ENCODE peak calls at places on chromosomes 12 and 14, in seven cellular contexts. I, F, B, S, H, L and R are unnamed samples.

GRCh38 chr12:56348776-56349175 is 10.1 kb downstream of the IL23A start:
- DNase-seq in I (no peak), F (no peak), B (no peak), S (no peak), H (no peak), L (no peak), R (no peak)

GRCh38 chr12:107929436-107929835 is 154.9 kb downstream of the ASCL4 start:
- DNase-seq in I (peak), F (no peak), B (no peak), S (no peak), H (peak), L (peak), R (peak)

GRCh38 chr14:104140213-104140462 is 1.8 kb downstream of the KIF26A start:
- DNase-seq in I (no peak), F (peak), B (no peak), S (peak), H (no peak), L (no peak), R (no peak)

GRCh38 chr14:91654836-91655235 is 77.0 kb downstream of the CATSPERB start:
- DNase-seq in I (no peak), F (no peak), B (no peak), S (no peak), H (no peak), L (no peak), R (no peak)

GRCh38 chr12:90237841-90238240 is 529.2 kb upstream of the ATP2B1 start:
- DNase-seq in I (no peak), F (no peak), B (no peak), S (no peak), H (no peak), L (no peak), R (no peak)

GRCh38 chr12:116068371-116068770 is 209.1 kb downstream of the MED13L start:
- DNase-seq in I (no peak), F (no peak), B (no peak), S (no peak), H (no peak), L (no peak), R (no peak)

GRCh38 chr12:83573676-83574075 is 887.0 kb downstream of the TMTC2 start:
- DNase-seq in I (peak), F (no peak), B (no peak), S (peak), H (peak), L (peak), R (no peak)

GRCh38 chr14:34170891-34171290 is 220.0 kb upstream of the EGLN3 start:
- DNase-seq in I (no peak), F (no peak), B (no peak), S (no peak), H (no peak), L (no peak), R (no peak)

GRCh38 chr14:22557846-22558220 is 31.2 kb downstream of the DAD1 start:
- DNase-seq in I (no peak), F (no peak), B (no peak), S (no peak), H (no peak), L (no peak), R (no peak)

GRCh38 chr12:1355396-1355795 is 239.0 kb downstream of the FBXL14 start:
- DNase-seq in I (no peak), F (no peak), B (no peak), S (no peak), H (no peak), L (no peak), R (no peak)

GRCh38 chr12:2679068-2679815 is 115.5 kb upstream of the FKBP4 start:
- DNase-seq in I (no peak), F (no peak), B (no peak), S (no peak), H (no peak), L (no peak), R (no peak)

GRCh38 chr12:79155703-79156102 is 291.1 kb downstream of the SYT1 start:
- DNase-seq in I (no peak), F (no peak), B (no peak), S (no peak), H (no peak), L (peak), R (no peak)

GRCh38 chr12:93722757-93723567 is 45.8 kb downstream of the CRADD start:
- DNase-seq in I (no peak), F (no peak), B (no peak), S (peak), H (no peak), L (no peak), R (no peak)

GRCh38 chr12:102740157-102741032 is 176.6 kb downstream of the PAH start:
- DNase-seq in I (peak), F (no peak), B (no peak), S (no peak), H (peak), L (peak), R (peak)

GRCh38 chr14:54086780-54087179 is 130.2 kb upstream of the BMP4 start:
- DNase-seq in I (no peak), F (no peak), B (no peak), S (no peak), H (no peak), L (no peak), R (no peak)

DNA sequence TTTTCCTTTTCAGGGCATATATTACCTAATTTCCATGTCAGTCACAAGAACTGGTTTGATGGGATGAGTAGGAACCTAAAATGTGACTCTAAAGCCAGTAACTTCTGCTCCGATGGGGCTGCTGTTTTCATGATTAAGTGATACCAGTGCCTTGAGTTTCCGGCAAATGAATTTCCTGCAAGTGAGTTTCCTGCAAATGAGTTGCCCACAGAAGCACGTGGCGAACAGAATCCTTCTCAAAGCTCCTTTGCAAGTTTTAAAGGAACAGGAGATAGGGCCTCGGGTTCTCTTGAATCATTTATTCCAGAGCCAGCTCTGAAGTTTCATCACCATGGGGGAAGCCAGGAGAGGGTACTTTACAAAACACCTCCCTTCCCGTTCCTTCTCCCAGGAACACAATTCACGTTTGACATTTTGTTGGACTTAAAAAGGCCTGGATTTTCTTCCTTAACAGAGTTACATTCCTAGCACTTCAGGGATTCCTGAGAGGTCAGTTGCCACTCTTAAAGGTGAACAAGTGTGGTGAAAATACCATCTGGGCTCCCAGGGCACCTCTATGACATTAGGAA is 2.2 kb upstream of the PPTC7 start:
- DNase-seq in I (no peak), F (peak), B (peak), S (peak), H (peak), L (peak), R (no peak)
- H3K27ac ChIP-seq in I (no peak), F (peak), B (peak), S (peak), H (no peak), L (peak), R (no peak)

GRCh38 chr12:123057505-123058265 is 77.2 kb downstream of the ARL6IP4 start:
- DNase-seq in I (no peak), F (peak), B (peak), S (no peak), H (no peak), L (no peak), R (no peak)

GRCh38 chr12:123056709-123057108 is 76.2 kb downstream of the ARL6IP4 start:
- DNase-seq in I (no peak), F (no peak), B (no peak), S (no peak), H (no peak), L (no peak), R (no peak)

GRCh38 chr12:123059501-123059900 is 79.0 kb downstream of the ARL6IP4 start:
- DNase-seq in I (no peak), F (no peak), B (no peak), S (no peak), H (no peak), L (no peak), R (no peak)

GRCh38 chr12:123058471-123058870 is 78.0 kb downstream of the ARL6IP4 start:
- DNase-seq in I (no peak), F (peak), B (peak), S (no peak), H (no peak), L (no peak), R (no peak)

DNA sequence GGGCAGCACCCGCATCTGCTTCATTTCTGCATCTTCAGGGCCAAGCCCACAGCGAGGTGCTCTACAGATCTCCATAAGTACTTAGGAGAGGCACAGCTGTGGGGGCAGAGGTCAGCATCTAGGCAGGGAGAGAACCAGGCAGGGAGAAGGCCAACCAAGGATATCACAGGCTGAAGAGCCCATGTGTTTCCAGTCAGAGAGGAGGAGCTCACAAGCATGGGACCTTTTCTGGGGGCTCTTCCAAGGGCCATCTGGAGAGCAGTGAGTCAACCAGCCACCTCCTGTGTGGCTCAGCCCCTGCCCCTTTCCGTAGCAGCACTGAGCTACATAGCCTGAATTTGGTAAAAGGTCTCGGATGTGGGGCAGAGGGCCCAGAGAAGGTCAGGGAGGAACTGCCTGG is 78.5 kb downstream of the ARL6IP4 start:
- DNase-seq in I (no peak), F (no peak), B (no peak), S (no peak), H (no peak), L (no peak), R (no peak)
- H3K27ac ChIP-seq in I (no peak), F (peak), B (peak), S (no peak), H (no peak), L (peak), R (no peak)

DNA sequence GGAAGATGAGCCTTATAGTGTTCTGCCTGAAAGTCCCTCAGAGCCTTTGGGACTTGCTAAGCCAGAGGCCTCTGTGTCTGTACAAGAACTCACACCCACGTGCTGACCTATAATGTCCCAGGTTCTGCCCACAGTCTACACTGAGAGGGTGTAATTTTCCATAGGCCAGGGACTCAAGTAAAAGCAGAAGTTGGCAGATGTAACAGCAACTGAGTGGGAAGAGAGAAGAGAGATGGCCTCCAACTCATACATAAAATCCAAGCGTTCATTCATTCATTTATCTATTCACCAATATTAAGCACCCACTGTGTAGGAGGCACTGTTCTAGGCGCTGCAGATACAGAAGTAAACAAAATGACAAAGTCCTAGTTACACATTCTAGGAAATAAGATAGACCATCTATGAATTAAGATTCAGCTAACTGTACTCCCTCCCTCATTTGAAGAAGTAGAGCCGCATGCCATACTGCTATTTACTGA is 41.7 kb upstream of the MDM1 start:
- DNase-seq in I (no peak), F (no peak), B (peak), S (no peak), H (no peak), L (no peak), R (no peak)
- H3K27ac ChIP-seq in I (no peak), F (no peak), B (peak), S (no peak), H (no peak), L (no peak), R (no peak)

GRCh38 chr14:88478931-88479330 is 75.9 kb downstream of the PTPN21 start:
- DNase-seq in I (no peak), F (no peak), B (no peak), S (no peak), H (no peak), L (no peak), R (no peak)

GRCh38 chr14:88476825-88477224 is 78.0 kb downstream of the PTPN21 start:
- DNase-seq in I (no peak), F (no peak), B (no peak), S (no peak), H (no peak), L (no peak), R (no peak)

GRCh38 chr14:88476375-88476774 is 78.4 kb downstream of the PTPN21 start:
- DNase-seq in I (no peak), F (no peak), B (no peak), S (no peak), H (no peak), L (no peak), R (no peak)

GRCh38 chr14:88479574-88479987 is 75.2 kb downstream of the PTPN21 start:
- DNase-seq in I (no peak), F (no peak), B (no peak), S (no peak), H (no peak), L (no peak), R (no peak)

GRCh38 chr14:88477513-88478250 is 77.1 kb downstream of the PTPN21 start:
- DNase-seq in I (no peak), F (no peak), B (no peak), S (no peak), H (no peak), L (peak), R (no peak)
- H3K27ac ChIP-seq in I (no peak), F (no peak), B (no peak), S (no peak), H (no peak), L (peak), R (no peak)

GRCh38 chr14:24197066-24197465 is 1.8 kb upstream of the TM9SF1 start:
- DNase-seq in I (no peak), F (no peak), B (no peak), S (no peak), H (no peak), L (no peak), R (no peak)
- H3K27ac ChIP-seq in I (no peak), F (no peak), B (no peak), S (no peak), H (no peak), L (peak), R (no peak)

GRCh38 chr12:109162551-109162950 is 46.2 kb downstream of the ACACB start:
- DNase-seq in I (no peak), F (no peak), B (no peak), S (no peak), H (no peak), L (no peak), R (no peak)
- H3K27ac ChIP-seq in I (no peak), F (no peak), B (no peak), S (no peak), H (no peak), L (no peak), R (no peak)

GRCh38 chr12:48815281-48816110 is 2.8 kb upstream of the CACNB3 start:
- DNase-seq in I (peak), F (peak), B (peak), S (peak), H (peak), L (peak), R (no peak)
- H3K27ac ChIP-seq in I (peak), F (peak), B (peak), S (peak), H (no peak), L (peak), R (no peak)

GRCh38 chr12:51855586-51856428 is 7.3 kb upstream of the FIGNL2 start:
- DNase-seq in I (peak), F (no peak), B (no peak), S (peak), H (peak), L (peak), R (no peak)
- H3K27ac ChIP-seq in I (no peak), F (no peak), B (no peak), S (no peak), H (no peak), L (no peak), R (no peak)

GRCh38 chr14:85811340-85811739 is 281.4 kb downstream of the FLRT2 start:
- DNase-seq in I (no peak), F (no peak), B (peak), S (no peak), H (peak), L (no peak), R (no peak)
- H3K27ac ChIP-seq in I (no peak), F (no peak), B (no peak), S (no peak), H (no peak), L (no peak), R (no peak)

DNA sequence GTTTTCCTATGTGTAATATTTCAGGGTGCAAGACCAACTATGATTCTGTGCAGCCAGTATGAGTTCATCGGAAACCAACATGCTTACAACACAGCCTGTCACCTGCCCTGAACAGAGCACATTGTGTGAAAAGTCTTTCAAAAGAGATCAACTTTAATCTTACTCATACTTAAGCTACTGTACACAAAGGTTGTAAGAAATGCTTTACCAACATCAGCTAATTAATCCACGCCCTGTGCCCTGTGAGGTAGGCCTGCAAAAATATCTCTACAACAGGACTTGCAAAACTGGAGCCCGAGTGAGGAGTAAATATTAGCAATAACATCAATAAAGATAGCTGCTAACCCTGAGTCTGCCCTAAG is 15.1 kb downstream of the APPL2 start:
- DNase-seq in I (no peak), F (no peak), B (peak), S (no peak), H (no peak), L (no peak), R (no peak)
- H3K27ac ChIP-seq in I (no peak), F (no peak), B (no peak), S (no peak), H (no peak), L (no peak), R (no peak)